ENCODE peak calls at places on chromosomes 2 and 18, in eight cellular contexts. Y is NB4, W is lung, G is cardiac fibroblast, N is mammary epithelial cell, F is hepatocyte, D is thoracic aorta, E is OCI-LY7. I is an unnamed sample.

GRCh38 chr2:53670351-53670750 is 97.3 kb upstream of the CHAC2 start:
- DNase-seq in Y (no peak), W (no peak), G (peak), N (no peak), F (no peak), D (no peak), E (no peak), I (no peak)

GRCh38 chr2:224971214-224971613 is 71.1 kb downstream of the DOCK10 start:
- DNase-seq in Y (no peak), W (peak), G (no peak), N (peak), F (peak), D (no peak), E (no peak), I (peak)

GRCh38 chr2:42089340-42089925 is 41.6 kb downstream of the PKDCC start:
- DNase-seq in Y (peak), W (peak), G (peak), N (peak), F (peak), D (no peak), E (peak), I (peak)

GRCh38 chr2:119059940-119060339 is 98.6 kb downstream of the C1QL2 start:
- DNase-seq in Y (no peak), W (no peak), G (no peak), N (no peak), F (no peak), D (no peak), E (no peak), I (no peak)

GRCh38 chr2:3490191-3491158 is 28.9 kb downstream of the ADI1 start:
- DNase-seq in Y (peak), W (no peak), G (no peak), N (no peak), F (no peak), D (no peak), E (no peak), I (no peak)

GRCh38 chr2:73243884-73244570 is 9.9 kb downstream of the CCT7 start:
- DNase-seq in Y (no peak), W (no peak), G (peak), N (peak), F (no peak), D (no peak), E (no peak), I (no peak)

GRCh38 chr2:138373993-138374408 is 127.6 kb upstream of the SPOPL start:
- DNase-seq in Y (peak), W (no peak), G (peak), N (peak), F (peak), D (no peak), E (peak), I (no peak)

GRCh38 chr2:172200495-172201085 is 97.9 kb upstream of the DLX2 start:
- DNase-seq in Y (peak), W (no peak), G (peak), N (peak), F (no peak), D (no peak), E (no peak), I (no peak)

GRCh38 chr2:139544452-139544851 is 764.3 kb upstream of the NXPH2 start:
- DNase-seq in Y (no peak), W (no peak), G (no peak), N (no peak), F (no peak), D (no peak), E (no peak), I (no peak)

GRCh38 chr18:58223717-58224424 is 179.8 kb downstream of the NEDD4L start:
- DNase-seq in Y (no peak), W (peak), G (peak), N (peak), F (peak), D (no peak), E (no peak), I (no peak)

GRCh38 chr2:215728504-215729065 is 284.8 kb downstream of the MREG start:
- DNase-seq in Y (peak), W (peak), G (peak), N (peak), F (no peak), D (no peak), E (no peak), I (peak)

GRCh38 chr2:54503192-54503591 is 47.1 kb downstream of the SPTBN1 start:
- DNase-seq in Y (peak), W (no peak), G (peak), N (no peak), F (peak), D (no peak), E (peak), I (no peak)

GRCh38 chr2:236818281-236819045 is 248.8 kb downstream of the ACKR3 start:
- DNase-seq in Y (no peak), W (no peak), G (no peak), N (no peak), F (no peak), D (no peak), E (no peak), I (no peak)

GRCh38 chr2:28606986-28607441 is 111.2 kb downstream of the PLB1 start:
- DNase-seq in Y (peak), W (no peak), G (no peak), N (no peak), F (peak), D (no peak), E (no peak), I (no peak)

GRCh38 chr2:46942143-46942526 is 26.5 kb upstream of the MCFD2 start:
- DNase-seq in Y (peak), W (peak), G (peak), N (peak), F (peak), D (no peak), E (peak), I (peak)

GRCh38 chr2:159615187-159615935 is 987 bp downstream of the BAZ2B start:
- DNase-seq in Y (peak), W (peak), G (peak), N (peak), F (peak), D (peak), E (peak), I (peak)

GRCh38 chr2:203492965-203493364 is 42.1 kb downstream of the RAPH1 start:
- DNase-seq in Y (no peak), W (no peak), G (peak), N (no peak), F (no peak), D (no peak), E (no peak), I (no peak)

GRCh38 chr18:3715223-3716080 is 265.5 kb downstream of the TGIF1 start:
- DNase-seq in Y (no peak), W (no peak), G (no peak), N (no peak), F (no peak), D (no peak), E (peak), I (no peak)

GRCh38 chr18:35041752-35042379 is 653 bp downstream of the MAPRE2 start:
- DNase-seq in Y (no peak), W (no peak), G (peak), N (peak), F (no peak), D (no peak), E (no peak), I (no peak)

GRCh38 chr2:231334981-231335380 is 60.5 kb upstream of the B3GNT7 start:
- DNase-seq in Y (no peak), W (no peak), G (no peak), N (no peak), F (no peak), D (no peak), E (no peak), I (no peak)

GRCh38 chr2:231336700-231337099 is 58.8 kb upstream of the B3GNT7 start:
- DNase-seq in Y (no peak), W (no peak), G (no peak), N (no peak), F (no peak), D (no peak), E (no peak), I (no peak)

GRCh38 chr2:231335591-231335990 is 59.9 kb upstream of the B3GNT7 start:
- DNase-seq in Y (no peak), W (no peak), G (no peak), N (no peak), F (no peak), D (no peak), E (no peak), I (no peak)

GRCh38 chr2:231337807-231338759 is 57.4 kb upstream of the B3GNT7 start:
- DNase-seq in Y (no peak), W (no peak), G (no peak), N (no peak), F (no peak), D (no peak), E (no peak), I (no peak)

DNA sequence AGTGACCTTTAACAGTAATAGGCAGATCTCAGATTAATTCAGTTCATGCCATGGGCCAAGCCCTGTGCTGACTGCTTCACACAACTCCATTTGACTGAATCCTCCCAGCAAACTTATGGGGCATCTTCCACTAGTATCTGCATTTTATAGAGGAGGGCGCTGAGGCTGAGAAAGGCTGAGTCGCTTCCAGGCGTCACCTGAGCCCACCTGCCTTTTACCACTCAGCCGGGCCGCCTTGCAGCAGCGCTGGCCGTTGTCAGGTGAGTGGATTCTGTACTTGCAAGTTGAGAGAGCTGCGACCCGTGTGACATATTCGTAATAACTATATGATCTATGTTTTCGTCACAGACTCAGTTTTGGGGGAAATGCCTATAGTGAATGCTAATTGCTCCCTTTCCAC is 59.3 kb upstream of the B3GNT7 start:
- DNase-seq in Y (no peak), W (no peak), G (no peak), N (no peak), F (no peak), D (no peak), E (no peak), I (no peak)
- TF ChIP-seq CTCF in Y (no peak), W (no peak), G (no peak), N (no peak), F (no peak), D (no peak), E (no peak), I (no peak)

GRCh38 chr2:231751042-231751815 is 29.9 kb downstream of the PDE6D start:
- DNase-seq in Y (no peak), W (no peak), G (no peak), N (no peak), F (no peak), D (no peak), E (no peak), I (no peak)

GRCh38 chr2:231743376-231744116 is 35.2 kb downstream of the PTMA start:
- DNase-seq in Y (no peak), W (no peak), G (no peak), N (no peak), F (no peak), D (no peak), E (no peak), I (no peak)

DNA sequence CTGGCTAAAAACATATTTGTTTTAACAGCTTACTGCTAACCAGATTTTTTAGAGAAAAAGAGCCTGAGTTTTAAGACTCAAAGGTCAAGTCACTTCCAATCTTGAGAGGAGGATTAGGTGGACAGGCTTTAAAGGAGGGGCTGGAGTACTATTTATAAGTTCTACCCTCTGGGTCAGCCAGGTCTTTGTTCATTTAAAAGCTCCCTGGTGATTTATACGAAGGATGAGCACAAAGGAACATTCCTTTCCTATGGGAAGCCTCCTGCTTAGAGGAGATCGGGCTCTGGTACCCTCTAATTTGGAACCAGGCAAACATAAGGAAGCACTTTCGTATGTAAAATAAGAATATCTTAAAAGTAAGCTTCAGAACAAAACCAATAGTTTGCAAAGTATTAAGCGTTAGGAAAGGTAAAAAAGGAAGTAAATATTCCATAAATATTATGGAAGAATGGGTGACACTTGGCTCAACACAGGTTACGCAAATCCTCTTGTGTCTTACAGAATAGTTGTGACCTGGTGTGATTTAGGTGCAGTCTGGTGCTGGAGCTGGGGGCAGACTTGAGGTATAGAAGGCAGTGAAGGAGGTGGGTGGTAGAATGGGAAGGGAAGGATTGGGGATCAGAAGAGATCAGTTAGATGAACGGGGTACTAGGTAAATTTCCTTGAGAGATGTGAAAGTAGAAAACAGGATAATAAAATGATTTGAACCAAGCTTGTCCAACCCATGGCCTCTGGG is 35.6 kb downstream of the PDE6D start:
- DNase-seq in Y (no peak), W (no peak), G (no peak), N (no peak), F (no peak), D (no peak), E (no peak), I (no peak)
- H3K4me3 ChIP-seq in Y (no peak), W (no peak), G (no peak), N (no peak), F (no peak), D (no peak), E (no peak), I (no peak)

GRCh38 chr2:30336978-30337841 is 105.9 kb downstream of the LBH start:
- DNase-seq in Y (peak), W (no peak), G (no peak), N (no peak), F (no peak), D (no peak), E (peak), I (peak)

GRCh38 chr2:30332791-30333453 is 101.6 kb downstream of the LBH start:
- DNase-seq in Y (no peak), W (no peak), G (no peak), N (no peak), F (no peak), D (no peak), E (no peak), I (peak)

GRCh38 chr2:30331869-30332268 is 100.5 kb downstream of the LBH start:
- DNase-seq in Y (no peak), W (no peak), G (no peak), N (no peak), F (no peak), D (no peak), E (no peak), I (no peak)

GRCh38 chr2:30335981-30336538 is 104.7 kb downstream of the LBH start:
- DNase-seq in Y (no peak), W (no peak), G (no peak), N (no peak), F (no peak), D (no peak), E (no peak), I (peak)

GRCh38 chr2:30334738-30335426 is 103.5 kb downstream of the LBH start:
- DNase-seq in Y (no peak), W (no peak), G (no peak), N (no peak), F (no peak), D (no peak), E (peak), I (peak)
- TF ChIP-seq CTCF in Y (no peak), W (no peak), G (no peak), N (peak), F (peak), D (no peak), E (peak), I (peak)

GRCh38 chr18:12048010-12048826 is 45.4 kb upstream of the ANKRD62 start:
- DNase-seq in Y (no peak), W (peak), G (no peak), N (no peak), F (no peak), D (no peak), E (no peak), I (no peak)
- H3K4me3 ChIP-seq in Y (no peak), W (no peak), G (no peak), N (no peak), F (no peak), D (no peak), E (no peak), I (no peak)